ENCODE peak calls at places on chromosome 2, in four cellular contexts. X, C, G and Q are unnamed samples.

GRCh38 chr2:12389354-12390045 is 327.2 kb upstream of the TRIB2 start:
- DNase-seq in X (no peak), C (no peak), G (no peak), Q (no peak)

GRCh38 chr2:240256704-240257637 is 116.5 kb upstream of the OTOS start:
- DNase-seq in X (no peak), C (no peak), G (peak; percentile 32), Q (no peak)

GRCh38 chr2:23492941-23493340 is 108.0 kb downstream of the KLHL29 start:
- DNase-seq in X (no peak), G (no peak), C (no peak), Q (no peak)

GRCh38 chr2:31078579-31079105 is 59.6 kb downstream of the GALNT14 start:
- DNase-seq in G (no peak), C (no peak), X (no peak), Q (no peak)

GRCh38 chr2:70516596-70516995 is 37.0 kb downstream of the TGFA start:
- DNase-seq in X (no peak), G (no peak), C (no peak), Q (no peak)

GRCh38 chr2:240111253-240111652 is 24.9 kb downstream of the COPS9 start:
- DNase-seq in X (no peak), C (no peak), G (no peak), Q (no peak)

GRCh38 chr2:150528861-150529801 is 41.7 kb upstream of the RND3 start:
- DNase-seq in G (no peak), X (no peak), C (no peak), Q (no peak)

GRCh38 chr2:151071382-151071781 is 190.3 kb downstream of the RBM43 start:
- DNase-seq in X (no peak), G (no peak), C (no peak), Q (no peak)

GRCh38 chr2:3242747-3243369 is 134.8 kb downstream of the EIPR1 start:
- DNase-seq in G (no peak), C (peak; percentile 19), X (no peak), Q (peak; percentile 31)

GRCh38 chr2:197435598-197436435 is 989 bp upstream of the SF3B1 start:
- DNase-seq in G (no peak), C (no peak), X (no peak), Q (peak; percentile 36)

DNA sequence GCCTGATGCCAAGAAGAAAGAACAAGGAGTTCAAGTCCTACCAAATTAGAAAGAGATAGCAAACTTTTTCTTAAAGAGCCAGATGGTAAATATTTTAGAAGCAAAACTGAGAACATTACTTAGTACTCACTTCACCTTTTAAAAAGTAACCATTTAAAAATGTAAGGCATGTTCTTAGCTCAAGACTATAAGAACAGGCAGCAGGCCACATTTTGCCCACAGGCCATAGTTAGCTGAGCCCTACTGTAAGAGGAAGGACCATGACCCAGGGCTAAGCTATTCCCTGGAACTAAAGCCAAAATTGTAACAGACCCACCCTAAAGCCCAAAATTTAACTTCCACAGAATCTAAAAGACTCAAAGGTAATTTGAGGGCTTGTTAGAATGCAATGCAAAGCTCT is 31.3 kb downstream of the USP40 start:
- DNase-seq in G (no peak), C (no peak), X (no peak), Q (no peak)
- H3K4me3 ChIP-seq in G (no peak overlapping the region), C (no peak overlapping the region), X (no peak overlapping the region), Q (no peak overlapping the region)

DNA sequence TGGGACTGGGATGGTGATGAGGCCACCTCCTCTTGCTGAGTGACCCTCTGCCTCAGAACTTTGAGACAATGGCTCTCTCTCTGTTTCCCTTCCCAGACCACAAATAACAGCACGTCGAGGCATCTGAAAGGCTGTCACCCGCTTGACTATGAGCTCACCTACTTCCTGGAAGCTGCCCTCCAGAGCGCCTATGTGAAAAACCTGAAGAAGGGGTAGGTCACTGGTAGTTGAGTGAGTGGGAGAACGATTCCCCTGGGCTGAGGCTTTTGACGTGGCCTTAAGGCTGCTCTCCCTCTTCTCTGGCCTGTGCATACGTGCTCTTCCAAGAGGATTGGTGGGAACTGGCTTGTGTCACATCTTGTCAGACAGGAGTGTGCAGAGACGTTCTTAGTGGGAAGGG is 63.1 kb upstream of the MCFD2 start:
- DNase-seq in C (no peak), G (no peak), X (no peak), Q (no peak)
- H3K4me1 ChIP-seq in C (peaks cover 25% of the 10 kb centered on the region), G (peaks cover 15% of the 10 kb centered on the region), X (peaks cover 21% of the 10 kb centered on the region), Q (peaks cover 9% of the 10 kb centered on the region)

GRCh38 chr2:73982140-73982617 is 2.5 kb upstream of the TET3 start:
- DNase-seq in C (no peak), X (no peak), G (no peak), Q (peak; percentile 47)
- H3K4me3 ChIP-seq in C (no peak overlapping the region), X (no peak overlapping the region), G (no peak overlapping the region), Q (no peak overlapping the region)

DNA sequence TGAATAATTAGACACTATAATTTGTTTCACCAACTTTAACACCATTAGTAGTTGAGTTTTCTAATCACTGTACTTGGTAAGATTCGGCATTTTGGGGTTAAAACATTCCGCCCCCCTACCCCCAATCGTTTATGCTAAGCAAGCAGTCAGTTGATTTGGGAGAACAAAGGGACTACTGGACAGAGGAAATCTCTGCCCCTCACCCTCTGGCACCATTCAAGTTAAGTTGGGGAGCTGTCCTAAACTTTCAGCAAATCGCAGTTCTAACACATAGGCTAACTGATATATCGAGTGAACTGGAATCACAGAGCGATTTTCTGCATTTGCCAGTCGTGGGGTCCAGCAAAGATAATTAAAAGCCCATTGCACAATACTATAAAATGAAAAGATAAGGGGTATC is 5.6 kb downstream of the KLF7 start:
- DNase-seq in G (no peak), C (no peak), X (no peak), Q (no peak)
- H3K4me1 ChIP-seq in G (peaks cover 25% of the 10 kb centered on the region), C (peaks cover 35% of the 10 kb centered on the region), X (peaks cover 78% of the 10 kb centered on the region), Q (peaks cover 3% of the 10 kb centered on the region)

GRCh38 chr2:42550870-42551269 is 17.6 kb upstream of the MTA3 start:
- DNase-seq in G (no peak), C (no peak), X (no peak), Q (no peak)

GRCh38 chr2:42545714-42546390 is 22.6 kb upstream of the MTA3 start:
- DNase-seq in G (no peak), X (no peak), C (no peak), Q (no peak)

GRCh38 chr2:42547446-42548295 is 20.8 kb upstream of the MTA3 start:
- DNase-seq in X (no peak), C (no peak), G (no peak), Q (no peak)

GRCh38 chr2:42545023-42545713 is 23.3 kb upstream of the MTA3 start:
- DNase-seq in G (no peak), C (no peak), X (no peak), Q (no peak)

DNA sequence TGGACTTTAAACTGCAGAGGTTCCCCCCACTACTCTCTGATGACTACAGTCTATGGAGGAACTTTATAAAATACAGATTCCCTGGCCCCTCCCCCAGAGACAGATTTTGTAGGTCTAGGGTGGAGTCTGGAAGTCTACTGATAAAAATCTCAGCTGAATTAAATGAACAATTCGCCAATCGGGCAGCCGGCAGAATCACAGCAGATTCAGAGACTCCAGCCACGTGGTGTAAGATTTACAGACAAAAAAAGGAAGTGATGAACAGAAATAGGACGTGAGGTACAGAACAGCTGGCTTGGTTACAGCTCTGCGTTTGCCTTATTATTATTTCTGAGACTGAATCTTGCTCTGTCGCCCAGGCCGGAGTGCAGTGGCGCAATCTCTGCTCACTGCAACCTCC is 21.4 kb upstream of the MTA3 start:
- DNase-seq in G (no peak), C (no peak), X (no peak), Q (no peak)
- H3K4me3 ChIP-seq in G (no peak overlapping the region), C (no peak overlapping the region), X (no peak overlapping the region), Q (no peak overlapping the region)